ENCODE peak calls at places on chromosomes 13 and 19, in six cellular contexts. Q is activated CD8-positive, alpha-beta memory T cell treated with anti-CD3 and anti-CD28 coated beads for 24 hours; E is T-helper 9 cell; G is NCI-H1105 treated with DMSO at 0.1 percent for 48 hours; D is stimulated activated CD8-positive, alpha-beta memory T cell treated with anti-CD3 and anti-CD28 coated beads, Interleukin-4, amount 100 ng/mL, for 1 hour; W is CD8-positive, alpha-beta memory T cell. X is an unnamed sample.

GRCh38 chr19:15323496-15324235 is 8.7 kb downstream of the BRD4 start:
- DNase-seq in W (no peak), Q (no peak), D (no peak), E (no peak), G (no peak), X (no peak)

GRCh38 chr19:10899171-10899653 is 27.9 kb downstream of the CARM1 start:
- DNase-seq in W (no peak), G (no peak), E (no peak), Q (no peak), D (no peak), X (no peak)

GRCh38 chr19:28489126-28489660 is 723.8 kb downstream of the UQCRFS1 start:
- DNase-seq in G (no peak), W (no peak), E (no peak), Q (no peak), D (no peak), X (no peak)

GRCh38 chr19:11496391-11497163 is 9.1 kb downstream of the ZNF653 start:
- DNase-seq in E (peak; percentile 56), Q (peak; percentile 84), D (peak; percentile 29), G (no peak), W (peak; percentile 44), X (peak; percentile 55)

GRCh38 chr19:47256688-47257410 is 524 bp downstream of the CCDC9 start:
- DNase-seq in D (peak; percentile 98), W (peak; percentile 98), E (peak; percentile 99), Q (peak; percentile 100), G (peak; percentile 100), X (peak; percentile 94)

GRCh38 chr13:27997904-27998522 is 9.5 kb upstream of the URAD start:
- DNase-seq in W (no peak), G (no peak), Q (no peak), E (no peak), D (no peak), X (no peak)

GRCh38 chr19:50233308-50233910 is 30.0 kb downstream of the MYH14 start:
- DNase-seq in G (no peak), W (no peak), E (no peak), D (no peak), Q (no peak), X (no peak)

GRCh38 chr13:33676700-33677048 is 141.3 kb upstream of the RFC3 start:
- DNase-seq in W (no peak), E (no peak), Q (no peak), G (no peak), D (no peak), X (no peak)